ENCODE peak calls at places on chromosomes 6 and 20, in five cellular contexts. B is psoas muscle; G is CD4-positive, CD25-positive, alpha-beta regulatory T cell; X is spleen; M is mesendoderm. C is an unnamed sample. For H3K4me1, the result is how much of the 10 kb centered on the place peaks cover.

GRCh38 chr6:36104836-36105235 is 25.5 kb upstream of the MAPK13 start:
- DNase-seq in B (no peak), G (no peak), X (no peak), M (no peak), C (no peak)

GRCh38 chr6:168314948-168315347 is 4.6 kb downstream of the DACT2 start:
- DNase-seq in B (no peak), G (no peak), X (no peak), M (no peak), C (no peak)

GRCh38 chr6:90495216-90495817 is 91.6 kb downstream of the MAP3K7 start:
- DNase-seq in B (no peak), G (no peak), X (no peak), M (no peak), C (no peak)

GRCh38 chr6:9412951-9413559 is 977.7 kb upstream of the SLC35B3 start:
- DNase-seq in B (no peak), G (peak), X (no peak), M (peak), C (no peak)

GRCh38 chr6:82264824-82265223 is 17.3 kb upstream of the IBTK start:
- DNase-seq in B (no peak), G (no peak), X (no peak), M (peak), C (no peak)

GRCh38 chr6:134512946-134513345 is 195.0 kb upstream of the SGK1 start:
- DNase-seq in B (peak), G (no peak), X (no peak), M (no peak), C (peak)

GRCh38 chr6:170165085-170165484 is 125.8 kb downstream of the DLL1 start:
- DNase-seq in B (peak), G (no peak), X (peak), M (peak), C (no peak)

GRCh38 chr6:31430449-31430848 is 27.1 kb downstream of the MICA start:
- DNase-seq in B (no peak), G (no peak), X (no peak), M (no peak), C (no peak)

GRCh38 chr20:25300496-25301170 is 52.7 kb downstream of the PYGB start:
- DNase-seq in B (no peak), G (no peak), X (no peak), M (peak), C (no peak)

GRCh38 chr6:151087861-151088598 is 151.7 kb upstream of the AKAP12 start:
- DNase-seq in B (peak), G (no peak), X (no peak), M (no peak), C (no peak)

GRCh38 chr6:118810420-118811027 is 83.4 kb upstream of the ASF1A start:
- DNase-seq in B (no peak), G (peak), X (peak), M (no peak), C (no peak)

GRCh38 chr6:39642300-39642699 is 82.9 kb downstream of the KIF6 start:
- DNase-seq in B (no peak), G (no peak), X (no peak), M (peak), C (no peak)

GRCh38 chr6:26450240-26450639 is 7.5 kb upstream of the BTN2A1 start:
- DNase-seq in B (no peak), G (no peak), X (no peak), M (peak), C (no peak)

GRCh38 chr20:52490715-52491430 is 299.3 kb upstream of the ZFP64 start:
- DNase-seq in B (no peak), G (no peak), X (no peak), M (peak), C (peak)
- H3K4me3 ChIP-seq in B (no peak), G (no peak), X (no peak), M (no peak), C (peak)

DNA sequence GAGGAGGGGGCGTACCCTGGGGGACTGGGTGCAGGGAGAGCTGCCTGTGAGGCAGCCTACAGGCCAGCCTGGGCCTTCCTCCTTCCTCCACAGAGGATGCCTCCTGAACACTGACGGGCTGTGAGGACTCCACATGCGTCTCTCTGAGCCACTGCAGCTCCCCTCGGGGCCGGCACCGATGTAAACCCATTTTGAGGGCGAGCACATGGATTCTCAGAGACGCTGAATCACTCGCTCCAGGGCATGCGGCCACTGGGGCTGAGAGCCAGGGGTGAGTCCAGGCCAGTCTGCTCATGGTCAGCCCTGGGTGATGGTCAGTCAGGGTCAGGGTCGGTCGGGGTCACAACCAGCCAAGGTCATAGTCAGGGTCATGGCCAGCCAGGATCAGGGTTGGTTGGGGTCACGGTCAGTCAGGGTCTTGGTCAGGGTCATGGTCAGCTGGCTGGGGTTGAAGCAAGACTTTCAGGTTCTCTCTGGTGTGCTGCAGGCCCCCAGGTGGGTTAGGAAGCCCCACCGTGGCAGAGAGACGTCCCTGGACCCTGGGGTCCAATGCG is 14.7 kb upstream of the RBBP8NL start:
- DNase-seq in B (no peak), G (no peak), X (no peak), M (no peak), C (no peak)
- H3K27ac ChIP-seq in B (no peak), G (no peak), X (no peak), M (no peak), C (no peak)

DNA sequence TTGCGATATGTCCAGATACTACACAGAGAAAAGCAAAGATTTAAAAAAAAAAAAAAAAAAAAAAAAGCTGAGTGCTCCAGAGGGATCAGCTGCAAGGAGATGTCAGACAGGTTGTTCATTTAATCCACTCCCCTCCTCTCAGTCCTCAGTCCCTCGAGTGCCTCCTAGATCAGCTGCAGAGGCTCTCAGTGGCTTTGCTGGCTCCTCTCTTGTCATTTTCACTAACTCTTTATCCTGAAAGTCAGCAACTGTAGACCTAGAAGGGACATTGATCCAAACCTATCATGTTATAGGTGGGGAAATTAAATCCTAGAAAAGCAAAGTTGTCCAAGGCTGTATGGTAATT is 61.6 kb downstream of the KIAA0319 start:
- DNase-seq in B (no peak), G (no peak), X (no peak), M (peak), C (no peak)
- H3K4me1 ChIP-seq in B (under half), G (under half), X (under half), M (under half), C (under half)

GRCh38 chr20:2509794-2510193 is 1.1 kb upstream of the ZNF343 start:
- DNase-seq in B (no peak), G (no peak), X (no peak), M (peak), C (no peak)
- H3K4me3 ChIP-seq in B (peak), G (no peak), X (no peak), M (no peak), C (no peak)

GRCh38 chr20:62605236-62605948 is 36.9 kb upstream of the SLCO4A1 start:
- DNase-seq in B (peak), G (no peak), X (no peak), M (no peak), C (no peak)

GRCh38 chr20:62607366-62608217 is 34.7 kb upstream of the SLCO4A1 start:
- DNase-seq in B (peak), G (no peak), X (no peak), M (no peak), C (no peak)

GRCh38 chr20:62606551-62607201 is 35.6 kb upstream of the SLCO4A1 start:
- DNase-seq in B (peak), G (no peak), X (no peak), M (no peak), C (no peak)

GRCh38 chr20:62604796-62605195 is 37.5 kb upstream of the SLCO4A1 start:
- DNase-seq in B (peak), G (no peak), X (no peak), M (no peak), C (no peak)

DNA sequence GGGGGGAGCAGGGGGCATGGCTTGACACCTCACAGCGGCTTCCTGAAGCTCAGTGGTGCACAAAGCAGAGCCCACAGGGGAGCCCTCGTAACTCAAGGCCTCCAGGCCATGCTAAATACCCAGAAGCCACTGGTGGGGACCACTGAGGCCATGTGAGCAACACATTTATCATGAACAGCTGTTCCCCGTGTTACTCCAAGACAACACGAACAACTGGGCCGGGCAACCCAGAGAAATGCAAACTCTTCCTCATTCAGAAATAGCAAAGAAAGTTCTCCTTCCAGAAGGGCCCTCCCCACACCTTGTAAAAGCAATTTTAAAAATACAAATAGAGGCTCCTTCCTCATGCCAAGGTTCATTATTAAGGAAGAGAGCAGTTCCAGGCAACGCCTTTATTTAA is 36.3 kb upstream of the SLCO4A1 start:
- DNase-seq in B (no peak), G (no peak), X (no peak), M (no peak), C (no peak)
- H3K27ac ChIP-seq in B (no peak), G (no peak), X (peak), M (no peak), C (no peak)

GRCh38 chr20:31606928-31607639 is 2.0 kb downstream of the ID1 start:
- DNase-seq in B (peak), G (no peak), X (no peak), M (peak), C (peak)

GRCh38 chr20:31605031-31605901 is at the start of gene ID1:
- DNase-seq in B (peak), G (peak), X (peak), M (peak), C (peak)

GRCh38 chr20:31607640-31608255 is 2.7 kb downstream of the ID1 start:
- DNase-seq in B (no peak), G (no peak), X (no peak), M (peak), C (peak)

GRCh38 chr20:31605902-31606677 is 1.0 kb downstream of the ID1 start:
- DNase-seq in B (peak), G (peak), X (peak), M (peak), C (no peak)

DNA sequence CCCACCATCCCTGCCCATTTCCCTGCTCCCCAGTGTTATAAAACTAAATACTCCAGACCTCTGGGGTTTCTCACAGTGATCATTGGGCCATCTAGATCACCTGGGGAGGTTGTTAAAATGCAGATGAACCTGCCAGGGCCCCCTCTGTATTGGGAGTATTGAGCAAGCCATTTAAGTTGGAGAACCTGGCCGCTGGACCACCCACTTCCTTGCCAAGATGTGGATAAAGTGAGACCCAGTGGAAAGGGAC is 1.5 kb downstream of the ID1 start:
- DNase-seq in B (no peak), G (no peak), X (no peak), M (no peak), C (no peak)
- H3K4me1 ChIP-seq in B (under half), G (under half), X (half or more), M (under half), C (half or more)

C was measured in SJSA1.